ENCODE peak calls at places on chromosomes 2 and 18, in ten cellular contexts. W is cardiac muscle cell; J is left ventricle myocardium inferior; I is CD8-positive, alpha-beta T cell; R is A549; X is endothelial cell of umbilical vein; L is astrocyte; Y is mesenchymal stem cell; P is hepatocyte; K is GM23248. E is an unnamed sample.

GRCh38 chr18:78720456-78721250 is 259.0 kb upstream of the SALL3 start:
- DNase-seq in W (no peak), J (no peak), I (no peak), R (no peak), X (no peak), L (no peak), Y (no peak), P (no peak), K (no peak), E (no peak)

GRCh38 chr2:38653715-38654494 is 12.0 kb upstream of the GALM start:
- DNase-seq in W (no peak), J (no peak), I (no peak), R (no peak), X (no peak), L (no peak), Y (no peak), P (peak; percentile 20), K (no peak), E (no peak)

GRCh38 chr2:230793573-230794359 is 71.0 kb upstream of the ITM2C start:
- DNase-seq in W (peak; percentile 98), J (peak; percentile 54), I (peak; percentile 64), R (peak; percentile 69), X (peak; percentile 98), L (peak; percentile 100), Y (peak; percentile 100), P (peak; percentile 79), K (peak; percentile 99), E (no peak)

GRCh38 chr2:158845869-158846268 is 50.8 kb downstream of the DAPL1 start:
- DNase-seq in W (peak; percentile 25), J (no peak), I (no peak), R (no peak), X (peak; percentile 90), L (peak; percentile 56), Y (no peak), P (no peak), K (peak; percentile 48), E (no peak)

GRCh38 chr2:98794214-98794810 is 63.4 kb upstream of the MGAT4A start:
- DNase-seq in W (no peak), J (no peak), I (no peak), R (no peak), X (peak; percentile 87), L (no peak), Y (no peak), P (no peak), K (no peak), E (no peak)

GRCh38 chr2:27249891-27250651 is 12.8 kb downstream of the SLC30A3 start:
- DNase-seq in W (peak; percentile 67), J (peak; percentile 48), I (peak; percentile 57), R (peak; percentile 65), X (peak; percentile 64), L (no peak), Y (peak; percentile 55), P (peak; percentile 69), K (peak; percentile 66), E (peak; percentile 33)

GRCh38 chr2:240391111-240392051 is 44.1 kb upstream of the GPC1 start:
- DNase-seq in W (no peak), J (no peak), I (peak; percentile 3), R (no peak), X (no peak), L (no peak), Y (no peak), P (no peak), K (no peak), E (no peak)

GRCh38 chr2:96423281-96423680 is 81.9 kb downstream of the NEURL3 start:
- DNase-seq in W (peak; percentile 7), J (no peak), I (no peak), R (no peak), X (no peak), L (no peak), Y (no peak), P (no peak), K (peak; percentile 10), E (no peak)

GRCh38 chr2:61733563-61733962 is 120.3 kb downstream of the FAM161A start:
- DNase-seq in W (peak; percentile 26), J (no peak), I (no peak), R (no peak), X (no peak), L (peak; percentile 56), Y (no peak), P (no peak), K (peak; percentile 45), E (no peak)

GRCh38 chr2:197453914-197454398 is 604 bp downstream of the COQ10B start:
- DNase-seq in W (no peak), J (no peak), I (no peak), R (no peak), X (peak; percentile 90), L (peak; percentile 89), Y (no peak), P (no peak), K (no peak), E (no peak)

GRCh38 chr18:14189858-14190257 is 57.6 kb upstream of the ZNF519 start:
- DNase-seq in W (peak; percentile 9), J (no peak), I (no peak), R (peak; percentile 91), X (peak; percentile 44), L (peak; percentile 11), Y (no peak), P (no peak), K (peak; percentile 50), E (no peak)

GRCh38 chr2:74572178-74572925 is 17.8 kb downstream of the DOK1 start:
- DNase-seq in W (no peak), J (no peak), I (no peak), R (no peak), X (no peak), L (no peak), Y (no peak), P (no peak), K (no peak), E (no peak)

GRCh38 chr2:220641137-220641536 is 931.0 kb downstream of the EPHA4 start:
- DNase-seq in W (no peak), J (no peak), I (no peak), R (no peak), X (no peak), L (no peak), Y (no peak), P (no peak), K (no peak), E (no peak)

GRCh38 chr2:162317058-162317742 is 1.3 kb downstream of the IFIH1 start:
- DNase-seq in W (no peak), J (no peak), I (no peak), R (no peak), X (no peak), L (no peak), Y (no peak), P (no peak), K (no peak), E (no peak)

GRCh38 chr2:141714486-141714885 is 416.3 kb downstream of the LRP1B start:
- DNase-seq in W (no peak), J (no peak), I (no peak), R (no peak), X (no peak), L (no peak), Y (no peak), P (no peak), K (no peak), E (no peak)

GRCh38 chr2:234308814-234309195 is 188.1 kb downstream of the ARL4C start:
- DNase-seq in W (peak; percentile 18), J (no peak), I (peak; percentile 63), R (peak; percentile 96), X (peak; percentile 11), L (peak; percentile 89), Y (no peak), P (no peak), K (no peak), E (peak; percentile 61)

GRCh38 chr2:111666160-111666559 is 217.8 kb downstream of the ANAPC1 start:
- DNase-seq in W (no peak), J (no peak), I (no peak), R (no peak), X (no peak), L (no peak), Y (no peak), P (no peak), K (no peak), E (no peak)

GRCh38 chr2:239240480-239240881 is 160.3 kb downstream of the HDAC4 start:
- DNase-seq in W (no peak), J (peak; percentile 75), I (no peak), R (no peak), X (no peak), L (no peak), Y (peak; percentile 16), P (no peak), K (no peak), E (no peak)

GRCh38 chr2:218245214-218245613 is 15.6 kb upstream of the GPBAR1 start:
- DNase-seq in W (no peak), J (no peak), I (no peak), R (no peak), X (no peak), L (no peak), Y (no peak), P (no peak), K (no peak), E (no peak)

DNA sequence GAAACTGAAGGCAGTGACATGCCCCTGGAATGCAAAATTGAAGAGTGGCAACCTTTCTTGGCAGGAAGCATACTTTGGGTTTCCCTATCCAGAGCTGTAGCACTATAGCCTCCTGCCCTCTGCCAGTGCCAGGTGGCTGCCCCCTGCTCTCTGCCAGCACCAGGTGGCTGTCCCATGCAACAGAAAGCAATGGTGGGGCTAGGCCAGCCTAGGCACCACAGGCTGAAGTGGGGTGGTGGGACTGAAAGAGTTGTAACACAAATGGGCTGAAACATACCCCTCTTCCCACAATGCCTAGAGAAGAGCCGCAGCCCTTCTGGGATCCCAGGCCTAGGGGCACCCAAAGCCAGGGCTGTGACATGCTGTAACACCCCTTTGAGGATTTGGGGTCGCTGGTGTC is 1739.3 kb upstream of the LRRTM1 start:
- DNase-seq in W (no peak), J (no peak), I (no peak), R (no peak), X (no peak), L (no peak), Y (no peak), P (no peak), K (no peak), E (no peak)
- H3K9me3 ChIP-seq in W (no peaks in the 10 kb centered on the region), J (peaks cover 31% of the 10 kb centered on the region), I (peaks cover 5% of the 10 kb centered on the region), R (peaks cover 23% of the 10 kb centered on the region), X (peaks cover 4% of the 10 kb centered on the region), L (peaks cover 9% of the 10 kb centered on the region), Y (peaks cover 14% of the 10 kb centered on the region), P (no peaks in the 10 kb centered on the region), K (peaks cover 3% of the 10 kb centered on the region), E (no peaks in the 10 kb centered on the region)

GRCh38 chr2:3037196-3038194 is 340.1 kb downstream of the EIPR1 start:
- DNase-seq in W (no peak), J (no peak), I (no peak), R (no peak), X (no peak), L (no peak), Y (no peak), P (no peak), K (no peak), E (no peak)
- H3K9me3 ChIP-seq in W (no peaks in the 10 kb centered on the region), J (peaks cover under 1% of the 10 kb centered on the region), I (no peaks in the 10 kb centered on the region), R (no peaks in the 10 kb centered on the region), X (peaks cover 2% of the 10 kb centered on the region), L (peaks cover 4% of the 10 kb centered on the region), Y (no peaks in the 10 kb centered on the region), P (no peaks in the 10 kb centered on the region), K (no peaks in the 10 kb centered on the region), E (no peaks in the 10 kb centered on the region)

GRCh38 chr18:38575023-38575422 is 1009.4 kb upstream of the CELF4 start:
- DNase-seq in W (no peak), J (no peak), I (no peak), R (no peak), X (no peak), L (no peak), Y (no peak), P (no peak), K (no peak), E (no peak)
- H3K9me3 ChIP-seq in W (no peaks in the 10 kb centered on the region), J (no peaks in the 10 kb centered on the region), I (no peaks in the 10 kb centered on the region), R (no peaks in the 10 kb centered on the region), X (peaks cover 4% of the 10 kb centered on the region), L (peaks cover 3% of the 10 kb centered on the region), Y (peaks cover 3% of the 10 kb centered on the region), P (no peaks in the 10 kb centered on the region), K (no peaks in the 10 kb centered on the region), E (no peaks in the 10 kb centered on the region)

GRCh38 chr2:5869871-5870375 is 177.7 kb downstream of the SOX11 start:
- DNase-seq in W (no peak), J (no peak), I (no peak), R (no peak), X (no peak), L (no peak), Y (no peak), P (no peak), K (no peak), E (no peak)
- H3K9me3 ChIP-seq in W (no peaks in the 10 kb centered on the region), J (peaks cover 20% of the 10 kb centered on the region), I (no peaks in the 10 kb centered on the region), R (peaks cover 21% of the 10 kb centered on the region), X (peaks cover 7% of the 10 kb centered on the region), L (no peaks in the 10 kb centered on the region), Y (peaks cover 53% of the 10 kb centered on the region), P (no peaks in the 10 kb centered on the region), K (no peaks in the 10 kb centered on the region), E (no peaks in the 10 kb centered on the region)